ENCODE peak calls at places on chromosomes 3 and 15, in nine cellular contexts. T is cardiac fibroblast, O is tibial nerve, Z is tibial artery, H is PC-3, Y is omental fat pad, P is heart left ventricle, K is fibroblast of lung, B is endodermal cell. S is an unnamed sample.

GRCh38 chr3:65734792-65735191 is 303.9 kb downstream of the MAGI1 start:
- DNase-seq in T (no peak), O (no peak), Z (no peak), H (no peak), Y (no peak), P (no peak), K (no peak), B (no peak), S (no peak)

GRCh38 chr3:185215873-185216586 is 37.8 kb downstream of the EHHADH start:
- DNase-seq in T (peak), O (no peak), Z (no peak), H (peak), Y (no peak), P (no peak), K (peak), B (no peak), S (peak)

GRCh38 chr3:51373658-51374421 is 11.3 kb upstream of the MANF start:
- DNase-seq in T (no peak), O (no peak), Z (peak), H (no peak), Y (no peak), P (no peak), K (no peak), B (no peak), S (no peak)

GRCh38 chr3:13465236-13465958 is 14.7 kb upstream of the HDAC11 start:
- DNase-seq in T (no peak), O (no peak), Z (peak), H (no peak), Y (no peak), P (no peak), K (no peak), B (no peak), S (no peak)

GRCh38 chr3:175940243-175940642 is 1081.1 kb downstream of the NAALADL2 start:
- DNase-seq in T (peak), O (no peak), Z (no peak), H (peak), Y (no peak), P (no peak), K (no peak), B (no peak), S (no peak)

GRCh38 chr3:100040446-100040845 is 73.9 kb downstream of the FILIP1L start:
- DNase-seq in T (peak), O (no peak), Z (no peak), H (peak), Y (no peak), P (peak), K (peak), B (no peak), S (no peak)

GRCh38 chr3:176566757-176567156 is 630.5 kb downstream of the TBL1XR1 start:
- DNase-seq in T (no peak), O (no peak), Z (no peak), H (no peak), Y (no peak), P (no peak), K (no peak), B (no peak), S (no peak)

GRCh38 chr15:52106641-52107040 is 5.9 kb downstream of the BCL2L10 start:
- DNase-seq in T (no peak), O (no peak), Z (no peak), H (no peak), Y (no peak), P (no peak), K (no peak), B (peak), S (no peak)

GRCh38 chr15:85702321-85703230 is 92.1 kb downstream of the KLHL25 start:
- DNase-seq in T (peak), O (no peak), Z (no peak), H (no peak), Y (no peak), P (no peak), K (peak), B (no peak), S (no peak)

GRCh38 chr3:72488736-72489030 is 359.6 kb downstream of the SHQ1 start:
- DNase-seq in T (peak), O (no peak), Z (no peak), H (peak), Y (no peak), P (no peak), K (peak), B (no peak), S (no peak)

GRCh38 chr3:134299185-134299887 is 48.7 kb upstream of the RYK start:
- DNase-seq in T (peak), O (no peak), Z (no peak), H (peak), Y (no peak), P (no peak), K (peak), B (peak), S (no peak)

GRCh38 chr15:69648215-69648614 is 195.6 kb downstream of the RPLP1 start:
- DNase-seq in T (no peak), O (no peak), Z (no peak), H (no peak), Y (no peak), P (no peak), K (no peak), B (peak), S (no peak)

GRCh38 chr3:122947621-122948202 is 79.9 kb downstream of the SEMA5B start:
- DNase-seq in T (peak), O (no peak), Z (no peak), H (peak), Y (no peak), P (no peak), K (peak), B (no peak), S (no peak)

GRCh38 chr3:102163039-102163817 is 271.6 kb upstream of the ZPLD1 start:
- DNase-seq in T (peak), O (peak), Z (peak), H (peak), Y (no peak), P (peak), K (peak), B (no peak), S (no peak)

GRCh38 chr3:122982202-122983185 is 45.1 kb downstream of the SEMA5B start:
- DNase-seq in T (no peak), O (no peak), Z (no peak), H (no peak), Y (no peak), P (peak), K (no peak), B (peak), S (no peak)

GRCh38 chr3:145648396-145648795 is 512.6 kb downstream of the PLOD2 start:
- DNase-seq in T (no peak), O (no peak), Z (no peak), H (no peak), Y (no peak), P (no peak), K (no peak), B (no peak), S (no peak)

GRCh38 chr3:141485578-141486415 is 1.0 kb upstream of the RASA2 start:
- DNase-seq in T (peak), O (no peak), Z (no peak), H (peak), Y (no peak), P (no peak), K (peak), B (no peak), S (no peak)

GRCh38 chr15:67148196-67148701 is 82.8 kb downstream of the SMAD3 start:
- DNase-seq in T (peak), O (no peak), Z (peak), H (peak), Y (no peak), P (no peak), K (peak), B (no peak), S (no peak)

GRCh38 chr15:40536501-40536900 is 28.3 kb downstream of the CCDC32 start:
- DNase-seq in T (peak), O (no peak), Z (no peak), H (peak), Y (no peak), P (no peak), K (peak), B (no peak), S (no peak)

GRCh38 chr3:134155456-134155855 is 95.2 kb downstream of the RYK start:
- DNase-seq in T (no peak), O (no peak), Z (no peak), H (no peak), Y (no peak), P (no peak), K (no peak), B (no peak), S (no peak)

GRCh38 chr15:101267320-101268104 is 9.8 kb downstream of the SELENOS start:
- DNase-seq in T (peak), O (no peak), Z (peak), H (peak), Y (no peak), P (peak), K (peak), B (peak), S (no peak)

GRCh38 chr3:107271787-107272387 is 105.4 kb upstream of the CCDC54 start:
- DNase-seq in T (peak), O (no peak), Z (no peak), H (peak), Y (no peak), P (no peak), K (peak), B (no peak), S (peak)

GRCh38 chr15:59539799-59540198 is 71.8 kb upstream of the GCNT3 start:
- DNase-seq in T (peak), O (no peak), Z (no peak), H (peak), Y (no peak), P (no peak), K (peak), B (no peak), S (no peak)

GRCh38 chr15:63532307-63532744 is 27.9 kb downstream of the USP3 start:
- DNase-seq in T (peak), O (no peak), Z (no peak), H (peak), Y (no peak), P (no peak), K (peak), B (no peak), S (no peak)

GRCh38 chr15:35173444-35174118 is 88.5 kb upstream of the NANOGP8 start:
- DNase-seq in T (peak), O (no peak), Z (no peak), H (peak), Y (no peak), P (no peak), K (peak), B (no peak), S (no peak)

GRCh38 chr3:10322355-10322715 is 1.4 kb upstream of the SEC13 start:
- DNase-seq in T (no peak), O (no peak), Z (no peak), H (peak), Y (no peak), P (no peak), K (no peak), B (no peak), S (no peak)

GRCh38 chr15:59420108-59420507 is 17.9 kb upstream of the FAM81A start:
- DNase-seq in T (no peak), O (no peak), Z (no peak), H (no peak), Y (no peak), P (no peak), K (no peak), B (no peak), S (no peak)

GRCh38 chr3:89059201-89059600 is 48.2 kb upstream of the EPHA3 start:
- DNase-seq in T (peak), O (no peak), Z (peak), H (peak), Y (no peak), P (no peak), K (peak), B (no peak), S (no peak)

GRCh38 chr3:120622870-120623718 is 27.0 kb downstream of the NDUFB4 start:
- DNase-seq in T (peak), O (no peak), Z (no peak), H (peak), Y (no peak), P (no peak), K (no peak), B (peak), S (no peak)

GRCh38 chr3:151439652-151440125 is 21.2 kb downstream of the IGSF10 start:
- DNase-seq in T (peak), O (no peak), Z (no peak), H (peak), Y (no peak), P (no peak), K (peak), B (no peak), S (peak)

GRCh38 chr15:43383070-43383469 is 12.2 kb downstream of the TUBGCP4 start:
- DNase-seq in T (no peak), O (no peak), Z (no peak), H (no peak), Y (no peak), P (no peak), K (peak), B (no peak), S (peak)

GRCh38 chr15:44137750-44138149 is 57.3 kb downstream of the FRMD5 start:
- DNase-seq in T (peak), O (no peak), Z (no peak), H (peak), Y (no peak), P (no peak), K (no peak), B (no peak), S (no peak)

GRCh38 chr3:186567072-186567921 is at the start of gene TBCCD1:
- DNase-seq in T (peak), O (peak), Z (peak), H (peak), Y (peak), P (peak), K (peak), B (peak), S (peak)
- TF ChIP-seq CTCF in T (no peak), O (no peak), Z (no peak), H (no peak), Y (no peak), P (no peak), K (no peak), B (no peak), S (no peak)

GRCh38 chr3:159091936-159092335 is 290.1 kb downstream of the MFSD1 start:
- DNase-seq in T (peak), O (no peak), Z (no peak), H (no peak), Y (no peak), P (no peak), K (no peak), B (no peak), S (no peak)
- TF ChIP-seq CTCF in T (peak), O (no peak), Z (no peak), H (peak), Y (no peak), P (no peak), K (peak), B (peak), S (no peak)

GRCh38 chr15:74954515-74954914 is 2.1 kb downstream of the RPP25 start:
- DNase-seq in T (peak), O (no peak), Z (no peak), H (no peak), Y (no peak), P (peak), K (peak), B (peak), S (no peak)

GRCh38 chr15:74955017-74955416 is 1.6 kb downstream of the RPP25 start:
- DNase-seq in T (no peak), O (no peak), Z (no peak), H (no peak), Y (no peak), P (no peak), K (no peak), B (no peak), S (no peak)

GRCh38 chr15:74956648-74957300 is at the start of gene RPP25:
- DNase-seq in T (peak), O (peak), Z (peak), H (peak), Y (no peak), P (peak), K (peak), B (peak), S (peak)

GRCh38 chr15:74957301-74958035 is 896 bp upstream of the RPP25 start:
- DNase-seq in T (peak), O (no peak), Z (peak), H (no peak), Y (no peak), P (peak), K (no peak), B (peak), S (peak)

GRCh38 chr15:74955796-74956647 is 550 bp downstream of the RPP25 start:
- DNase-seq in T (peak), O (peak), Z (peak), H (no peak), Y (no peak), P (peak), K (peak), B (peak), S (peak)
- TF ChIP-seq CTCF in T (peak), O (peak), Z (peak), H (peak), Y (no peak), P (peak), K (no peak), B (peak), S (peak)

GRCh38 chr3:32510075-32510724 is 7.5 kb upstream of the CMTM6 start:
- DNase-seq in T (peak), O (peak), Z (peak), H (peak), Y (peak), P (peak), K (peak), B (peak), S (peak)
- TF ChIP-seq CTCF in T (peak), O (peak), Z (peak), H (peak), Y (no peak), P (peak), K (peak), B (peak), S (peak)

GRCh38 chr3:116610124-116610523 is 99.5 kb upstream of the TUSC7 start:
- DNase-seq in T (no peak), O (no peak), Z (no peak), H (no peak), Y (no peak), P (no peak), K (no peak), B (no peak), S (no peak)

GRCh38 chr3:116618138-116618537 is 91.4 kb upstream of the TUSC7 start:
- DNase-seq in T (no peak), O (no peak), Z (no peak), H (no peak), Y (no peak), P (no peak), K (no peak), B (no peak), S (no peak)

DNA sequence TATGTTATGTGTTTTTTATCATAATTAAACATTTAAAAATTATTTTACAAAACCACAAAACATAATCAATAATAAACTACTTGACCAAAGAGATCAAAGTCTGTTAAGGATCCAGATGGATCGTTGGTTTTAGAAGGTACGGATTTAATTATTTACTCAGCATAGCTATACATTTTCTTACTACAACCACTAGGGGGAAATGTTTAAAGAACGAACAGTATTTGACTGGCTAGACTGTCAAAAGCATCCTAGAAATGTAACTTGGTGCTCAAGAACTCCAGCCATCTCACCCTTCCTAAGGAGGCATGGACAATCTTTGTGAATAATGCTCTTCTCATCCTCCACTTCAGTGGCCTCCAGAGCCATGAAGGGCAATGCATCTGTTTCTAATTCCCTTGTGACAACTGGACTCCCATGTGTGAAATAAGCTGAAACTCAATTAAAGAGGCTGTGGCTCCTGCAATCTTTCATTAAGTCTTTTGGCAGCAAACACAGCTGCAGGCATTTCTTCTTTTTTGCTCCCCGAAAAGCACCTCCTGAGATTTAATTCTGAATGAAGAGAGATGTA is 94.7 kb upstream of the TUSC7 start:
- DNase-seq in T (peak), O (no peak), Z (no peak), H (peak), Y (no peak), P (no peak), K (peak), B (no peak), S (peak)
- TF ChIP-seq CTCF in T (peak), O (peak), Z (no peak), H (peak), Y (no peak), P (no peak), K (no peak), B (peak), S (no peak)

GRCh38 chr3:157204431-157204830 is 44.5 kb upstream of the CCNL1 start:
- DNase-seq in T (peak), O (no peak), Z (no peak), H (peak), Y (no peak), P (no peak), K (peak), B (no peak), S (no peak)
- TF ChIP-seq CTCF in T (peak), O (peak), Z (peak), H (peak), Y (no peak), P (peak), K (no peak), B (peak), S (no peak)

GRCh38 chr3:129119365-129120100 is 2.1 kb downstream of the RAB43 start:
- DNase-seq in T (no peak), O (no peak), Z (no peak), H (peak), Y (no peak), P (no peak), K (no peak), B (peak), S (no peak)

GRCh38 chr3:129121792-129122696 is at the start of gene RAB43:
- DNase-seq in T (peak), O (peak), Z (peak), H (peak), Y (peak), P (peak), K (peak), B (peak), S (peak)

GRCh38 chr3:129121016-129121791 is 400 bp downstream of the RAB43 start:
- DNase-seq in T (peak), O (no peak), Z (no peak), H (no peak), Y (no peak), P (no peak), K (peak), B (peak), S (no peak)

GRCh38 chr3:129118745-129119144 is 2.9 kb downstream of the RAB43 start:
- DNase-seq in T (no peak), O (no peak), Z (no peak), H (no peak), Y (no peak), P (no peak), K (no peak), B (no peak), S (no peak)

DNA sequence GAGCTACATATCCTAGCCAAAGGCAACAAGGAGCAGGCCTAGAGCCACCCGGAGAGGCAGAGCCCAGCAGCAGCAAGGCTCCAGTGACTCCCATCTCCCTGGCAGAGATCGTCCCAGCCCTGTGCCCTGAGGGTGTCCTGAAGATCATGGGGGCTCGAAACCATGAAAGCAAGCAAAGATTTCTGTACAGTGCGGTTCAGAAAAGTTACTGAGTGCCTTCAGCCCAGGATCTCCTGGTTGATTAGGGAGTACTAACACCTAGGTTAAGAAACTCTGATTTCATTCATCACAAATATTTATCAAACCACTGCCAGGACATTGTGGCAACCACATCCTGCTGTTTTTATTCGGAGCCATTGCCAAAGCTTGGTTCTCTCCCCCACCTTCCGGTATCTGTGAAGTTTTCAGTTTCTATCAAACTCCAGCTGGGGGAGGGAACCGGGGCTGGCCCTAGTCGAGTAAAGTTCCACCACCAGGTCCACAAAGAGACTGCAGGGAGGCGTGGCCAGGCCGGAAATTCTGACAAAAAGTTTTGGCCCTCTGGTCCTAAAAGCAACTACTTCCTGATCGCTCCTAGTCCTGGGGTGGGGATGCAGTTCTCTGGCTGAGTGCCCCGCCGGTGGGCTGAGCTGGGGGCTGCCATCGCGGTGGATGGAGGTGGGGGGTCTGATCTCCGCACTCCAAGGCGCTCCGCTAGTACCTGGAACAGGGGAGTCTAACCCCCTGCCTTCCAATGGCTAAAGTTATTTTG is 1.2 kb downstream of the RAB43 start:
- DNase-seq in T (peak), O (peak), Z (peak), H (peak), Y (peak), P (peak), K (peak), B (peak), S (peak)
- TF ChIP-seq CTCF in T (peak), O (peak), Z (peak), H (no peak), Y (no peak), P (no peak), K (peak), B (peak), S (no peak)

GRCh38 chr3:163474766-163475165 is 1603.5 kb downstream of the SI start:
- DNase-seq in T (no peak), O (no peak), Z (no peak), H (no peak), Y (no peak), P (no peak), K (no peak), B (no peak), S (no peak)

GRCh38 chr3:163481738-163482137 is 1596.6 kb downstream of the SI start:
- DNase-seq in T (no peak), O (no peak), Z (no peak), H (no peak), Y (no peak), P (no peak), K (no peak), B (no peak), S (no peak)

GRCh38 chr3:163476179-163476578 is 1602.1 kb downstream of the SI start:
- DNase-seq in T (peak), O (no peak), Z (no peak), H (peak), Y (no peak), P (no peak), K (no peak), B (no peak), S (no peak)
- TF ChIP-seq CTCF in T (no peak), O (no peak), Z (no peak), H (peak), Y (no peak), P (no peak), K (no peak), B (peak), S (no peak)

GRCh38 chr3:94175677-94176076 is 112.8 kb downstream of the NSUN3 start:
- DNase-seq in T (no peak), O (no peak), Z (no peak), H (no peak), Y (no peak), P (no peak), K (no peak), B (no peak), S (no peak)
- TF ChIP-seq CTCF in T (no peak), O (no peak), Z (no peak), H (no peak), Y (no peak), P (no peak), K (no peak), B (no peak), S (no peak)

S was measured in GM13976.